ENCODE peak calls at places on chromosomes 13 and 19, in ten cellular contexts. G, O, Y, X, J, W, V, Q, S and H are unnamed samples.

GRCh38 chr13:27171244-27171829 is at the start of gene USP12:
- DNase-seq in X (no peak), W (peak; percentile 32), S (no peak), Y (no peak), V (peak; percentile 48), G (no peak), O (peak; percentile 26), Q (peak; percentile 35), J (peak; percentile 35), H (peak; percentile 71)

GRCh38 chr13:74280795-74281490 is 146.7 kb upstream of the KLF12 start:
- DNase-seq in Y (no peak), W (no peak), Q (no peak), V (no peak), S (no peak), G (no peak), X (no peak), J (no peak), O (no peak), H (no peak)

GRCh38 chr13:59449750-59450149 is 714.0 kb downstream of the DIAPH3 start:
- DNase-seq in X (no peak), G (no peak), Q (no peak), O (no peak), S (no peak), W (no peak), V (no peak), J (no peak), Y (no peak), H (no peak)

GRCh38 chr19:38049105-38049649 is 142.2 kb downstream of the SIPA1L3 start:
- DNase-seq in W (peak; percentile 53), X (no peak), V (no peak), J (no peak), G (no peak), O (no peak), S (no peak), Y (no peak), Q (no peak), H (peak; percentile 83)

GRCh38 chr13:81197966-81198365 is 857.0 kb upstream of the SPRY2 start:
- DNase-seq in S (no peak), J (no peak), Q (no peak), Y (no peak), V (no peak), W (no peak), X (no peak), O (no peak), G (no peak), H (no peak)

GRCh38 chr13:93328943-93329342 is 102.3 kb downstream of the GPC6 start:
- DNase-seq in W (no peak), X (no peak), J (no peak), Y (no peak), Q (no peak), V (no peak), S (no peak), O (no peak), G (no peak), H (no peak)

GRCh38 chr13:29524176-29524575 is 71.3 kb downstream of the SLC7A1 start:
- DNase-seq in J (peak; percentile 64), Q (no peak), O (no peak), Y (no peak), W (no peak), X (no peak), S (no peak), V (no peak), G (no peak), H (no peak)

GRCh38 chr19:3034845-3035541 is 5.9 kb upstream of the TLE2 start:
- DNase-seq in S (no peak), W (peak; percentile 64), Y (no peak), Q (no peak), X (no peak), O (peak; percentile 67), J (no peak), V (peak; percentile 56), G (peak; percentile 75), H (peak; percentile 62)

GRCh38 chr13:102567857-102568256 is 28.9 kb upstream of the TPP2 start:
- DNase-seq in O (no peak), Q (no peak), V (no peak), X (no peak), J (no peak), W (no peak), S (no peak), G (no peak), Y (no peak), H (no peak)

GRCh38 chr13:102563267-102563666 is 33.5 kb upstream of the TPP2 start:
- DNase-seq in W (no peak), G (no peak), X (no peak), S (no peak), O (no peak), J (no peak), Q (no peak), V (no peak), Y (no peak), H (no peak)

GRCh38 chr13:102569488-102569887 is 27.3 kb upstream of the TPP2 start:
- DNase-seq in Q (no peak), S (no peak), Y (no peak), J (no peak), V (no peak), O (no peak), G (no peak), W (no peak), X (no peak), H (no peak)

GRCh38 chr13:102564564-102564963 is 32.2 kb upstream of the TPP2 start:
- DNase-seq in V (no peak), W (no peak), Y (no peak), G (no peak), X (no peak), J (no peak), S (no peak), Q (no peak), O (no peak), H (no peak)

DNA sequence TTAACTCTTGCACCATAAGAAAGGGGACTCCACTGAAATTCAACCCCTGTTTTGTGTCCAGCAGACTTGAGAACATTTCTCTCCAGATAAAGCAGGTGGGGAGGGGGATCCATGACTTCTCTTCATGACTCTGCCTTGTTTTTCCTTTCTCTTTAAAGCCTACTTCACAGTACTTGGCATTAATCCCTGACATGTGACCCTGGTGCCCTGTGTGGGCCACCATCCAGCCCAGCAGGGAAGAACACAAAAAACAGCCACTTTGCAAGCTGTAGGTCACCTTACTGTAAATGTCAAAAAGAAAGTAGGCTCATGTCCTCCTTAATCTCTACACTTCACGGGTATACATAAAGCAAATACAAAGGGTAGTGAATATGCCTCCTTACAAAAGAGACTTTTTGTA is 30.3 kb upstream of the TPP2 start:
- DNase-seq in G (no peak), X (no peak), J (no peak), V (no peak), O (no peak), S (no peak), W (no peak), Q (no peak), Y (no peak), H (no peak)
- TF ChIP-seq POLR2A in G (no peak), X (no peak), J (no peak), V (no peak), O (no peak), S (no peak), W (no peak), Q (no peak), Y (no peak), H (no peak)

GRCh38 chr13:51892657-51893056 is 30.9 kb downstream of the CCDC70 start:
- DNase-seq in X (no peak), Y (no peak), Q (no peak), V (no peak), S (no peak), G (no peak), O (no peak), W (no peak), J (no peak), H (no peak)

GRCh38 chr13:51895906-51896888 is 34.4 kb downstream of the CCDC70 start:
- DNase-seq in O (no peak), Q (peak; percentile 70), G (no peak), W (peak; percentile 57), S (no peak), V (peak; percentile 50), J (peak; percentile 55), X (peak; percentile 51), Y (peak; percentile 41), H (peak; percentile 79)

GRCh38 chr13:51894239-51894638 is 32.5 kb downstream of the CCDC70 start:
- DNase-seq in G (no peak), S (no peak), Y (no peak), W (no peak), O (no peak), X (no peak), J (no peak), V (no peak), Q (no peak), H (no peak)
- H3K4me3 ChIP-seq in G (no peak overlapping the region), S (no peak overlapping the region), Y (no peak overlapping the region), W (no peak overlapping the region), O (no peak overlapping the region), X (no peak overlapping the region), J (no peak overlapping the region), V (no peak overlapping the region), Q (no peak overlapping the region), H (no peak overlapping the region)

GRCh38 chr19:36330226-36330625 is 48.8 kb downstream of the ZFP14 start:
- DNase-seq in V (no peak), Y (no peak), O (no peak), J (no peak), Q (no peak), S (no peak), W (no peak), G (no peak), X (no peak), H (no peak)

DNA sequence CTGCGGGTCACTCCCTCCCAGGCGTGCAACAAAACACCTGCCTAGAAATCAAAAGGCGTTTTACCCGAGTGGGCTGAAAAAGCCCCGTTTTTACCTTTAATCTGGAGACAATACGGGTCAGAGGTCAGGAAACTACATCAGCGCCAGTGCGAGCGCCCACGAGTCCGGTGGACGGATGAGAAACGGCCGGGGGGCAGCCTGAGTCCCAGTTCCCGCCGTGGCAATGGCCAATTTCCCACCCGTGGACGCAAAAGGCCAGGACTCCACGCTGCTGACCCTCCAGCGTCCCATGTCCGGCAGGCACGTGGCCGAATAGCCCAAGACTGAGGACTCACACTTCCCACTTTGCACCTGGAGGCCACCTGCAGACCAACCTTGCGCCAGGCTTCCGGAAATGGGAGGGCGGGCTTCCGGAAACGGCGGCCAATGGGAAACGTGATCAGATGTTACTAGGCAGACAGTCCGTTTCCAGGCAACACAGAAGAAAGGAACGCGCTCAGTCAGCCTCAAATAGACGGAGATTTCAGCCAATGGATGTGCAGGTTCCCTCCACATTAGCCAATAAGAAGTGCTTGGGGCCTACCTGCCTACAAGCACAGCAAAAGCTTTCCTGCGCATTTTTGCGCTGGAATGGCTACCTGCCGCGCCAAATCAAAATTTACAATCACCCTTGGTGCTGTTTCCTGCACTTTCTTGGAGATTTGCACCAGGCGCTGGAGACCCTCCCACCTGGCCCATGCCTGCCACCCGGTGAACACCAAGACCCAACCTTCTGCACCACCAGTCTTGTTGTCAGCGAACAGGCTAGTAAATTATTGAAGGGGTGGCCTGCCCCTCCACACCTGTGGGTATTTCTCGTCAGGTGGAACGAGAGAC is 47.4 kb downstream of the ZFP14 start:
- DNase-seq in V (peak; percentile 90), X (peak; percentile 93), W (peak; percentile 68), S (peak; percentile 43), Q (peak; percentile 98), G (peak; percentile 91), O (peak; percentile 96), Y (peak; percentile 38), J (peak; percentile 88), H (no peak)
- TF ChIP-seq CTCF in V (peak; percentile 39), X (peak; percentile 3), W (no peak), S (peak; percentile 17), Q (no peak), G (no peak), O (peak; percentile 22), Y (no peak), J (no peak), H (no peak)

DNA sequence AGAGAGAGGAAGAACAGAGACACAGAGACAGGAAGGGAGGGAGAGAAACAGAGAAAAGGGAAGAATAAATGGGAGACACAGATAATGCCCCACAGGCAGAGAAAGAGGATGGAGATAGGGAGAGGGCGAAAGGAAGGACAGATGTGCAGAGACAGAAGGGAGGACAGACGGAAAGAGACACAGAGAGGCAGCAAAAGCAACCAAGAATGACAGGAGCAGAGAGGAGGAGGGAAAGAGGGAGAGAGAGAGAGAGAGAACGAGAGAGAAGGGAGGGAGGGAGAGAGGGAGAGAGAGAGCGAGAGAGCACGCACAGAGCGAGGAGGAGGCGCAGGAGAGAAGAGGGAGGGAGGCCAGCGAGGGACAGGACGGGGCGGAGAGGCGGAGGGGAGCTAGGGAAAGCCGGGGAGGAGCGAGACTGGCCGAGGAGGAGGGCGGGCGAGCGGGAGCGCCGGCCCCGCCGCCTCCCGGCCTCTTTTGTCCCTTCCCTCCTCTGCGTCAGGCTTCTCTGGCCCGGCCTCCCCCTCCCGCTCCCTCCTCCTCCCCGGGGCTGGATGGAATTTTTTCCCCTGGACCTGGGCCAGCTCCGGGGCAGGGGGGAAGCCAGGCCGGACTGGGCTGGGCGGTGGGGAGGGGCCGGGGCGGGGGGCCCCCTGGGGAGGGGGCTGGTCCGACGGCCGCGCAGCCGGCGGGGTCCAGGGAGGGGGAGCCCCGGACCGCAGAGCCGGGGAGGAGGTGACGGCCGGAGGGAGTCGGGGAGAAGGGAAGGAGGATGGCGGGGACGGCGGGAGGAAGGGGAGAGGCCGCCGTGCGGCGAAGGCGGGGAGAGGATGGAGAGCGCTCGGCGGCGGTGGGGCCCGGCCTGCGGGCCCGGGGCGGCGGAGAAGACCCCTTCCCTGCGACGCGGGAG is 4.2 kb upstream of the SPACA6 start:
- DNase-seq in O (peak; percentile 85), Y (peak; percentile 71), J (peak; percentile 96), Q (peak; percentile 92), S (no peak), V (peak; percentile 97), G (peak; percentile 97), W (peak; percentile 82), X (no peak), H (no peak)
- TF ChIP-seq POLR2A in O (no peak), Y (peak; percentile 62), J (no peak), Q (no peak), S (no peak), V (peak; percentile 56), G (peak; percentile 56), W (peak; percentile 22), X (no peak), H (no peak)